ENCODE peak calls at places on chromosomes 11 and 22, in seven cellular contexts. E is Calu3, Y is pancreas, S is cardiac muscle cell, D is tibial artery, W is fibroblast of mammary gland, P is B cell. M is an unnamed sample.

GRCh38 chr11:96134622-96135021 is 208.4 kb downstream of the MAML2 start:
- DNase-seq in E (no peak), Y (no peak), S (no peak), D (no peak), W (no peak), P (peak; percentile 61), M (no peak)

GRCh38 chr11:75667831-75668507 is 869 bp downstream of the MAP6 start:
- DNase-seq in E (peak; percentile 44), Y (peak; percentile 63), S (peak; percentile 69), D (no peak), W (peak; percentile 20), P (peak; percentile 62), M (peak; percentile 57)

GRCh38 chr11:102564110-102564509 is 33.6 kb upstream of the MMP7 start:
- DNase-seq in E (no peak), Y (no peak), S (no peak), D (no peak), W (peak; percentile 83), P (no peak), M (peak; percentile 65)

GRCh38 chr22:34410111-34410510 is 489.8 kb upstream of the LARGE1 start:
- DNase-seq in E (no peak), Y (no peak), S (no peak), D (no peak), W (no peak), P (no peak), M (no peak)

GRCh38 chr11:11626128-11626527 is 4.3 kb upstream of the GALNT18 start:
- DNase-seq in E (no peak), Y (no peak), S (no peak), D (no peak), W (no peak), P (no peak), M (no peak)

GRCh38 chr11:14907411-14908213 is 15.6 kb upstream of the CYP2R1 start:
- DNase-seq in E (peak; percentile 82), Y (peak; percentile 88), S (peak; percentile 74), D (peak; percentile 80), W (peak; percentile 43), P (peak; percentile 85), M (peak; percentile 80)

GRCh38 chr11:79546366-79546765 is 105.5 kb upstream of the TENM4 start:
- DNase-seq in E (no peak), Y (no peak), S (no peak), D (no peak), W (no peak), P (no peak), M (no peak)

GRCh38 chr22:23315341-23315917 is 135.1 kb downstream of the BCR start:
- DNase-seq in E (peak; percentile 68), Y (peak; percentile 59), S (peak; percentile 69), D (peak; percentile 72), W (peak; percentile 68), P (peak; percentile 72), M (peak; percentile 50)

GRCh38 chr22:42280140-42280539 is 9.7 kb upstream of the TCF20 start:
- DNase-seq in E (no peak), Y (no peak), S (no peak), D (no peak), W (no peak), P (no peak), M (no peak)

GRCh38 chr11:124732230-124732629 is 7.5 kb upstream of the NRGN start:
- DNase-seq in E (no peak), Y (no peak), S (no peak), D (no peak), W (no peak), P (no peak), M (no peak)

GRCh38 chr22:29270475-29271271 is 2.6 kb downstream of the EWSR1 start:
- DNase-seq in E (no peak), Y (no peak), S (no peak), D (peak; percentile 39), W (peak; percentile 42), P (no peak), M (no peak)

GRCh38 chr22:40855104-40855959 is 1.1 kb downstream of the ST13 start:
- DNase-seq in E (no peak), Y (no peak), S (no peak), D (no peak), W (peak; percentile 63), P (no peak), M (peak; percentile 3)

GRCh38 chr11:46243796-46244109 is 33.7 kb upstream of the CREB3L1 start:
- DNase-seq in E (no peak), Y (no peak), S (no peak), D (no peak), W (no peak), P (no peak), M (no peak)

GRCh38 chr11:13261600-13262061 is 16.0 kb upstream of the BMAL1 start:
- DNase-seq in E (peak; percentile 31), Y (no peak), S (no peak), D (no peak), W (peak; percentile 93), P (no peak), M (no peak)

GRCh38 chr11:44445500-44446340 is 119.7 kb upstream of the CD82 start:
- DNase-seq in E (peak; percentile 30), Y (no peak), S (no peak), D (peak; percentile 42), W (no peak), P (no peak), M (no peak)

GRCh38 chr22:30830907-30831306 is 136.2 kb downstream of the OSBP2 start:
- DNase-seq in E (peak; percentile 69), Y (no peak), S (no peak), D (no peak), W (peak; percentile 87), P (no peak), M (no peak)

GRCh38 chr11:113419426-113420003 is 31.9 kb downstream of the ANKK1 start:
- DNase-seq in E (no peak), Y (no peak), S (peak; percentile 34), D (no peak), W (no peak), P (no peak), M (no peak)

GRCh38 chr22:49045276-49045675 is 782.4 kb downstream of the BRD1 start:
- DNase-seq in E (no peak), Y (no peak), S (no peak), D (peak; percentile 44), W (no peak), P (no peak), M (no peak)

GRCh38 chr22:49048591-49048990 is 779.1 kb downstream of the BRD1 start:
- DNase-seq in E (no peak), Y (no peak), S (no peak), D (peak; percentile 48), W (no peak), P (no peak), M (no peak)

GRCh38 chr22:49047461-49047860 is 780.2 kb downstream of the BRD1 start:
- DNase-seq in E (no peak), Y (no peak), S (no peak), D (no peak), W (no peak), P (no peak), M (no peak)

GRCh38 chr22:49046000-49046545 is 781.6 kb downstream of the BRD1 start:
- DNase-seq in E (no peak), Y (no peak), S (no peak), D (peak; percentile 52), W (no peak), P (no peak), M (no peak)

GRCh38 chr22:49046546-49047305 is 780.9 kb downstream of the BRD1 start:
- DNase-seq in E (peak; percentile 5), Y (peak; percentile 57), S (peak; percentile 73), D (peak; percentile 61), W (no peak), P (no peak), M (no peak)
- TF ChIP-seq CTCF in E (no peak), Y (peak; percentile 43), S (no peak), D (no peak), W (no peak), P (no peak), M (no peak)

GRCh38 chr11:111765320-111765983 is 737 bp downstream of the PPP2R1B start:
- DNase-seq in E (peak; percentile 25), Y (no peak), S (no peak), D (no peak), W (peak; percentile 10), P (no peak), M (no peak)
- TF ChIP-seq CTCF in E (no peak), Y (no peak), S (no peak), D (no peak), W (no peak), P (no peak), M (no peak)

GRCh38 chr11:74592441-74593362 is at the start of gene POLD3:
- DNase-seq in E (peak; percentile 95), Y (peak; percentile 94), S (peak; percentile 97), D (peak; percentile 96), W (peak; percentile 82), P (peak; percentile 89), M (peak; percentile 92)

GRCh38 chr11:74592063-74592440 is 330 bp upstream of the POLD3 start:
- DNase-seq in E (peak; percentile 11), Y (no peak), S (no peak), D (no peak), W (peak; percentile 27), P (no peak), M (no peak)

DNA sequence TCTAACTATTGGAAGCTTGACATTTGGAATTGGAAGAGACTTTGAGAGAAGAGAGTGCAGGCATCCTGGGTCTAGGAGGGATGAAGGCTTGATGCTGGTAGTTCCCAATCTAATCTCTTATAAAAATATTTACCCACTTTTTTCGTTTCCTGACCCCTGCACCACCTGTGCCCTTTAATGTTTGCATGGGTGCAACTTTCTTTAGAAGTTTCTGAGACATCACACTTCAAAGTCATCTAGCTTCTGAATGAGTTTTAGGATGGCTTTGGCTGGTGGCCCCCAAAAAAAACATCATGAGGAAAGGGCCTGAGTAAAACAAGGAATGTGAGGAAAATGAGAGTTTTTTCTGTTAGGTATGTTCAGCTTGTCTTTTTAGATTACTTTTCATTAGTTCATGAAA is 1.1 kb downstream of the POLD3 start:
- DNase-seq in E (no peak), Y (no peak), S (no peak), D (no peak), W (no peak), P (no peak), M (no peak)
- TF ChIP-seq CTCF in E (no peak), Y (no peak), S (no peak), D (no peak), W (no peak), P (no peak), M (no peak)

GRCh38 chr11:74487875-74488274 is 5.6 kb downstream of the LIPT2 start:
- DNase-seq in E (peak; percentile 63), Y (no peak), S (no peak), D (no peak), W (peak; percentile 10), P (no peak), M (peak; percentile 47)
- TF ChIP-seq CTCF in E (peak; percentile 51), Y (no peak), S (peak; percentile 8), D (no peak), W (no peak), P (no peak), M (peak; percentile 23)

GRCh38 chr11:119338318-119338890 is 2.3 kb downstream of the C1QTNF5 start:
- DNase-seq in E (peak; percentile 74), Y (peak; percentile 64), S (peak; percentile 88), D (peak; percentile 87), W (peak; percentile 70), P (peak; percentile 76), M (peak; percentile 71)
- TF ChIP-seq CTCF in E (peak; percentile 42), Y (peak; percentile 71), S (peak; percentile 94), D (peak; percentile 84), W (peak; percentile 80), P (peak; percentile 76), M (peak; percentile 85)

GRCh38 chr22:46112405-46112804 is 37.9 kb upstream of the PPARA start:
- DNase-seq in E (no peak), Y (no peak), S (no peak), D (no peak), W (peak; percentile 4), P (no peak), M (no peak)
- TF ChIP-seq CTCF in E (no peak), Y (no peak), S (no peak), D (no peak), W (no peak), P (no peak), M (no peak)

M was measured in GM12865.